ENCODE peak calls at places on chromosome 9, in four cellular contexts. J is HT-29; K is stimulated activated CD4-positive, alpha-beta T cell treated with anti-CD3 and anti-CD28 coated beads, Interleukin-15, amount 100 ng/mL, for 24 hours; Y is nucleus accumbens. S is an unnamed sample.

GRCh38 chr9:8346291-8346690 is 546.7 kb upstream of the DMAC1 start:
- DNase-seq in J (no peak), K (no peak), Y (no peak), S (peak; percentile 18)

GRCh38 chr9:132447346-132447745 is 37.3 kb downstream of the CFAP77 start:
- DNase-seq in J (no peak), K (no peak), Y (no peak), S (no peak)

GRCh38 chr9:115262952-115263351 is 145.0 kb upstream of the TNC start:
- DNase-seq in J (no peak), K (no peak), Y (no peak), S (no peak)

GRCh38 chr9:6545017-6545691 is 100.4 kb downstream of the GLDC start:
- DNase-seq in J (no peak), K (no peak), Y (no peak), S (no peak)

GRCh38 chr9:90870646-90871326 is 69.2 kb downstream of the SYK start:
- DNase-seq in J (peak; percentile 57), K (peak; percentile 42), Y (peak; percentile 3), S (peak; percentile 64)

GRCh38 chr9:133534346-133535284 is at the start of gene ADAMTSL2:
- DNase-seq in J (peak; percentile 22), K (peak; percentile 52), Y (peak; percentile 62), S (peak; percentile 76)

GRCh38 chr9:120928015-120928719 is 1.6 kb upstream of the TRAF1 start:
- DNase-seq in J (peak; percentile 46), K (peak; percentile 70), Y (peak; percentile 61), S (no peak)

GRCh38 chr9:69023650-69024049 is 9.7 kb upstream of the PRKACG start:
- DNase-seq in J (no peak), K (no peak), Y (no peak), S (no peak)

GRCh38 chr9:38079410-38080105 is 10.5 kb upstream of the SHB start:
- DNase-seq in J (no peak), K (no peak), Y (no peak), S (peak; percentile 30)

GRCh38 chr9:36169166-36169565 is at the start of gene CCIN:
- DNase-seq in J (no peak), K (no peak), Y (no peak), S (no peak)

GRCh38 chr9:121783126-121783522 is 131.7 kb downstream of the DAB2IP start:
- DNase-seq in J (no peak), K (no peak), Y (no peak), S (no peak)

GRCh38 chr9:35042081-35042604 is 30.3 kb downstream of the VCP start:
- DNase-seq in J (no peak), K (no peak), Y (no peak), S (peak; percentile 61)

GRCh38 chr9:114827658-114828360 is 22.0 kb upstream of the TNFSF15 start:
- DNase-seq in J (no peak), K (peak; percentile 40), Y (no peak), S (no peak)

GRCh38 chr9:133048595-133048994 is 13.2 kb upstream of the CEL start:
- DNase-seq in J (peak; percentile 30), K (peak; percentile 28), Y (peak; percentile 30), S (peak; percentile 26)

S was measured in fibroblast of pulmonary artery.